ENCODE peak calls at places on chromosomes 3 and 15, in seven cellular contexts. S is HepG2, Z is fibroblast of the aortic adventitia, U is EH, L is mammary epithelial cell, G is PC-3, A is NCI-H1092 treated with DMSO at 0.1 percent for 48 hours. V is an unnamed sample.

GRCh38 chr3:124209426-124209825 is 217.5 kb upstream of the ROPN1 start:
- DNase-seq in S (no peak), Z (no peak), U (peak; percentile 87), L (no peak), G (no peak), A (no peak), V (no peak)

GRCh38 chr3:186137051-186137685 is 28.3 kb upstream of the ETV5 start:
- DNase-seq in S (no peak), Z (no peak), U (no peak), L (no peak), G (no peak), A (no peak), V (no peak)

GRCh38 chr3:78140866-78141658 is 1101.2 kb downstream of the ROBO2 start:
- DNase-seq in S (no peak), Z (peak; percentile 6), U (peak; percentile 40), L (peak; percentile 77), G (peak; percentile 91), A (no peak), V (peak; percentile 85)

GRCh38 chr3:17088602-17089313 is 204.0 kb downstream of the PLCL2 start:
- DNase-seq in S (no peak), Z (no peak), U (no peak), L (no peak), G (no peak), A (no peak), V (no peak)

GRCh38 chr3:158791259-158791920 is 10.5 kb upstream of the MFSD1 start:
- DNase-seq in S (peak; percentile 58), Z (peak; percentile 91), U (peak; percentile 81), L (peak; percentile 46), G (peak; percentile 78), A (peak; percentile 79), V (peak; percentile 74)

GRCh38 chr15:54150255-54150654 is 172.0 kb downstream of the UNC13C start:
- DNase-seq in S (no peak), Z (peak; percentile 81), U (no peak), L (no peak), G (no peak), A (no peak), V (no peak)

GRCh38 chr15:85955501-85956391 is 123.9 kb upstream of the AGBL1 start:
- DNase-seq in S (no peak), Z (no peak), U (no peak), L (peak; percentile 11), G (no peak), A (no peak), V (no peak)

GRCh38 chr3:120289636-120290035 is 4.6 kb upstream of the GPR156 start:
- DNase-seq in S (no peak), Z (no peak), U (no peak), L (no peak), G (no peak), A (no peak), V (no peak)

GRCh38 chr3:174153875-174154274 is 705.3 kb upstream of the NAALADL2 start:
- DNase-seq in S (no peak), Z (peak; percentile 22), U (peak; percentile 78), L (no peak), G (peak; percentile 74), A (no peak), V (no peak)

GRCh38 chr3:195900426-195901355 is 7.7 kb downstream of the TNK2 start:
- DNase-seq in S (peak; percentile 83), Z (no peak), U (peak; percentile 84), L (peak; percentile 99), G (peak; percentile 86), A (no peak), V (no peak)

GRCh38 chr15:39407116-39407515 is 173.8 kb upstream of the THBS1 start:
- DNase-seq in S (no peak), Z (peak; percentile 69), U (peak; percentile 90), L (no peak), G (no peak), A (no peak), V (no peak)

GRCh38 chr3:74624301-74624700 is 9.8 kb upstream of the CNTN3 start:
- DNase-seq in S (no peak), Z (peak; percentile 86), U (peak; percentile 77), L (peak; percentile 88), G (no peak), A (no peak), V (peak; percentile 28)

GRCh38 chr3:153547984-153548383 is 386.0 kb downstream of the RAP2B start:
- DNase-seq in S (no peak), Z (no peak), U (no peak), L (no peak), G (no peak), A (no peak), V (no peak)

GRCh38 chr3:149180057-149180573 is 41.5 kb downstream of the CP start:
- DNase-seq in S (peak; percentile 17), Z (peak; percentile 100), U (peak; percentile 99), L (peak; percentile 99), G (peak; percentile 99), A (no peak), V (peak; percentile 98)

GRCh38 chr3:49869525-49870126 is at the start of gene CAMKV:
- DNase-seq in S (no peak), Z (no peak), U (no peak), L (no peak), G (no peak), A (peak; percentile 11), V (no peak)

GRCh38 chr15:25372298-25372697 is 66.5 kb downstream of the UBE3A start:
- DNase-seq in S (no peak), Z (peak; percentile 67), U (peak; percentile 65), L (no peak), G (peak; percentile 13), A (no peak), V (peak; percentile 8)

GRCh38 chr15:69755571-69756310 is 303.1 kb downstream of the RPLP1 start:
- DNase-seq in S (no peak), Z (peak; percentile 14), U (no peak), L (peak; percentile 12), G (no peak), A (no peak), V (peak; percentile 90)

GRCh38 chr3:194685723-194686413 is at the start of gene FAM43A:
- DNase-seq in S (peak; percentile 73), Z (peak; percentile 96), U (peak; percentile 95), L (peak; percentile 94), G (peak; percentile 97), A (peak; percentile 40), V (peak; percentile 80)

GRCh38 chr3:156172536-156172935 is 52.2 kb downstream of the KCNAB1 start:
- DNase-seq in S (no peak), Z (no peak), U (no peak), L (no peak), G (no peak), A (no peak), V (peak; percentile 24)

GRCh38 chr3:193214445-193214844 is 26.6 kb upstream of the PLAAT1 start:
- DNase-seq in S (no peak), Z (peak; percentile 18), U (no peak), L (no peak), G (no peak), A (no peak), V (no peak)

GRCh38 chr3:9468460-9468859 is 71.0 kb downstream of the SETD5 start:
- DNase-seq in S (no peak), Z (no peak), U (peak; percentile 20), L (no peak), G (no peak), A (no peak), V (peak; percentile 42)

GRCh38 chr15:34217587-34218225 is 7.1 kb upstream of the EMC4 start:
- DNase-seq in S (no peak), Z (peak; percentile 26), U (peak; percentile 91), L (peak; percentile 83), G (peak; percentile 95), A (no peak), V (peak; percentile 69)

GRCh38 chr15:80478075-80478474 is 73.9 kb downstream of the ARNT2 start:
- DNase-seq in S (no peak), Z (peak; percentile 87), U (peak; percentile 85), L (no peak), G (peak; percentile 34), A (no peak), V (peak; percentile 70)

GRCh38 chr3:128483657-128484403 is 9.2 kb downstream of the GATA2 start:
- DNase-seq in S (no peak), Z (no peak), U (peak; percentile 31), L (no peak), G (no peak), A (no peak), V (no peak)

GRCh38 chr15:92541197-92542190 is 114.1 kb downstream of the FAM174B start:
- DNase-seq in S (no peak), Z (no peak), U (peak; percentile 8), L (peak; percentile 27), G (no peak), A (peak; percentile 20), V (no peak)

GRCh38 chr3:197331131-197331530 is 32.7 kb upstream of the DLG1 start:
- DNase-seq in S (peak; percentile 33), Z (no peak), U (peak; percentile 37), L (no peak), G (peak; percentile 23), A (no peak), V (no peak)

GRCh38 chr3:124512881-124513609 is 217.2 kb upstream of the UMPS start:
- DNase-seq in S (peak; percentile 61), Z (no peak), U (no peak), L (no peak), G (peak; percentile 37), A (no peak), V (no peak)